ENCODE peak calls at places on chromosomes 3 and 15, in nine cellular contexts. V, D, K, T, Z, M, C, Y and R are unnamed samples.

GRCh38 chr15:31609243-31609642 is 282.6 kb downstream of the KLF13 start:
- DNase-seq in V (peak), D (no peak), K (no peak), T (no peak), Z (no peak), M (no peak), C (no peak), Y (no peak), R (no peak)

GRCh38 chr3:149547413-149547812 is 72.9 kb downstream of the TM4SF4 start:
- DNase-seq in V (no peak), D (peak), K (no peak), T (no peak), Z (no peak), M (no peak), C (no peak), Y (no peak), R (no peak)

GRCh38 chr3:168914662-168915061 is 748.9 kb downstream of the MECOM start:
- DNase-seq in V (no peak), D (no peak), K (no peak), T (peak), Z (no peak), M (no peak), C (no peak), Y (no peak), R (no peak)

GRCh38 chr15:95134306-95135100 is 903.1 kb downstream of the MCTP2 start:
- DNase-seq in V (no peak), D (no peak), K (no peak), T (no peak), Z (no peak), M (no peak), C (no peak), Y (no peak), R (no peak)

GRCh38 chr15:25053000-25053815 is 98.4 kb downstream of the SNRPN start:
- DNase-seq in V (no peak), D (no peak), K (no peak), T (no peak), Z (no peak), M (no peak), C (no peak), Y (no peak), R (no peak)

GRCh38 chr3:44803298-44803697 is 41.7 kb downstream of the KIF15 start:
- DNase-seq in V (no peak), D (no peak), K (no peak), T (no peak), Z (no peak), M (no peak), C (no peak), Y (no peak), R (no peak)

GRCh38 chr3:108485146-108485545 is 25.2 kb downstream of the MYH15 start:
- DNase-seq in V (no peak), D (no peak), K (no peak), T (no peak), Z (no peak), M (no peak), C (no peak), Y (no peak), R (no peak)

GRCh38 chr3:73432021-73432722 is 192.6 kb downstream of the PDZRN3 start:
- DNase-seq in V (peak), D (no peak), K (no peak), T (peak), Z (peak), M (peak), C (peak), Y (peak), R (no peak)

GRCh38 chr3:197837282-197837681 is 46.2 kb downstream of the LRCH3 start:
- DNase-seq in V (no peak), D (no peak), K (no peak), T (no peak), Z (no peak), M (no peak), C (no peak), Y (no peak), R (no peak)

GRCh38 chr15:77605582-77605981 is 27.1 kb downstream of the LINGO1 start:
- DNase-seq in V (no peak), D (no peak), K (no peak), T (no peak), Z (no peak), M (no peak), C (no peak), Y (no peak), R (no peak)

GRCh38 chr15:74377831-74378766 is 10.7 kb upstream of the CYP11A1 start:
- DNase-seq in V (no peak), D (no peak), K (no peak), T (no peak), Z (no peak), M (no peak), C (no peak), Y (no peak), R (no peak)

GRCh38 chr15:38671675-38672141 is 107.1 kb upstream of the RASGRP1 start:
- DNase-seq in V (no peak), D (no peak), K (no peak), T (no peak), Z (peak), M (peak), C (no peak), Y (no peak), R (peak)

GRCh38 chr3:99674086-99674789 is 35.8 kb downstream of the COL8A1 start:
- DNase-seq in V (peak), D (no peak), K (no peak), T (no peak), Z (no peak), M (no peak), C (no peak), Y (no peak), R (no peak)

GRCh38 chr3:130480736-130481135 is 36.2 kb upstream of the COL6A6 start:
- DNase-seq in V (peak), D (peak), K (no peak), T (peak), Z (no peak), M (no peak), C (peak), Y (peak), R (no peak)

GRCh38 chr15:65816441-65816840 is 24.3 kb upstream of the DENND4A start:
- DNase-seq in V (no peak), D (no peak), K (no peak), T (no peak), Z (no peak), M (no peak), C (no peak), Y (no peak), R (no peak)

GRCh38 chr3:76871655-76872054 is 168.2 kb upstream of the ROBO2 start:
- DNase-seq in V (no peak), D (no peak), K (no peak), T (no peak), Z (no peak), M (no peak), C (no peak), Y (no peak), R (no peak)

GRCh38 chr3:30471076-30471475 is 135.3 kb upstream of the TGFBR2 start:
- DNase-seq in V (no peak), D (no peak), K (no peak), T (no peak), Z (no peak), M (no peak), C (no peak), Y (no peak), R (no peak)

GRCh38 chr3:114214542-114215341 is 22.6 kb downstream of the ZNF80 start:
- DNase-seq in V (no peak), D (no peak), K (no peak), T (no peak), Z (peak), M (peak), C (no peak), Y (no peak), R (peak)
- H3K27ac ChIP-seq in V (peak), D (no peak), K (no peak), T (no peak), Z (peak), M (peak), C (no peak), Y (no peak), R (peak)

GRCh38 chr15:86018679-86019078 is 61.0 kb upstream of the AGBL1 start:
- DNase-seq in V (no peak), D (no peak), K (no peak), T (no peak), Z (no peak), M (no peak), C (no peak), Y (no peak), R (no peak)
- H3K27ac ChIP-seq in V (no peak), D (no peak), K (no peak), T (no peak), Z (no peak), M (no peak), C (no peak), Y (no peak), R (no peak)

DNA sequence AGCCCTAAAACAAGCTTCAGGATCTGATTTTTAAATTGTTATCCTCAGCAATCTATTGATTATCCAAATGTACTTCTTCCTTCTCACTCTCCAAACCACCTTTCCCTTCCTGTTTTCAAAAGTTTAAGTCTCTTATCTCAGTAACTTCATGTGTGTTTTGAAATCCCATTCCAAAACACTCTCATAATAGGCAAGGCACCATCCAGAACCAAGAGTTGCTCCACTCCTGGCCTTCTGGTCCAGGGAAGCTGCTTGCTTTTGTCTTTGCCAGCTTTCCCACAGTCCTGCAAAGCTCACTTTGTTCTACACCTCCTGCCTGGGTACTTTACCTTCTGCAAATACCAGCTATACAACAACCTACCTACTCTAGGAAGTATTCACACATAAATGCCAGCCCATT is 63.5 kb downstream of the MLH1 start:
- DNase-seq in V (no peak), D (no peak), K (no peak), T (no peak), Z (no peak), M (no peak), C (no peak), Y (no peak), R (no peak)
- H3K27ac ChIP-seq in V (no peak), D (no peak), K (peak), T (no peak), Z (no peak), M (no peak), C (no peak), Y (no peak), R (no peak)

GRCh38 chr15:57835119-57835518 is 128.6 kb downstream of the POLR2M start:
- DNase-seq in V (no peak), D (no peak), K (no peak), T (no peak), Z (no peak), M (no peak), C (no peak), Y (no peak), R (no peak)

GRCh38 chr15:57827021-57827420 is 120.5 kb downstream of the POLR2M start:
- DNase-seq in V (no peak), D (no peak), K (no peak), T (no peak), Z (no peak), M (no peak), C (no peak), Y (no peak), R (no peak)

DNA sequence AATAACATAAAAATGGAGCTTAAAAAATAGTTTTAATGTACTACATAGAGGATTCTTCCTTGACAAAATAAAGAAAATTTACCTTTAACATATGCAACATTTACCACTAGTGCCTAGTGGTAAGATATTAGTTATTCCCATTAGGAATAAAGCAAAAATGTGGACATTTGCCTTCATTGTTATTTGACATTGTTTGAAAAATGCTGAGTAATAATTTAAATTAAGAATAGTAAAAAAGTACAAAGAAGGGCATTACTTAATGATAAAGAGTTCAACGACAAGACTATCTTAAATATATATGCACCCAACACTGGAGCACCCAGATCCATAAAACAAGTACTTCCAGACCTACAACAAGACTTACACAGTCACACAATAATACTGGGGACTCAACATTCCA is 125.7 kb downstream of the POLR2M start:
- DNase-seq in V (no peak), D (no peak), K (no peak), T (no peak), Z (no peak), M (no peak), C (no peak), Y (no peak), R (no peak)
- H3K27ac ChIP-seq in V (no peak), D (no peak), K (no peak), T (no peak), Z (no peak), M (no peak), C (no peak), Y (no peak), R (no peak)

GRCh38 chr3:195105389-195105788 is 165.6 kb downstream of the XXYLT1 start:
- DNase-seq in V (no peak), D (no peak), K (no peak), T (no peak), Z (no peak), M (no peak), C (no peak), Y (peak), R (peak)

GRCh38 chr3:195106418-195106906 is 164.5 kb downstream of the XXYLT1 start:
- DNase-seq in V (peak), D (peak), K (peak), T (peak), Z (peak), M (peak), C (peak), Y (peak), R (peak)

GRCh38 chr3:195104340-195104739 is 166.6 kb downstream of the XXYLT1 start:
- DNase-seq in V (no peak), D (no peak), K (no peak), T (no peak), Z (no peak), M (no peak), C (no peak), Y (no peak), R (peak)

GRCh38 chr3:195107593-195107992 is 163.4 kb downstream of the XXYLT1 start:
- DNase-seq in V (no peak), D (no peak), K (no peak), T (no peak), Z (no peak), M (no peak), C (no peak), Y (no peak), R (no peak)

DNA sequence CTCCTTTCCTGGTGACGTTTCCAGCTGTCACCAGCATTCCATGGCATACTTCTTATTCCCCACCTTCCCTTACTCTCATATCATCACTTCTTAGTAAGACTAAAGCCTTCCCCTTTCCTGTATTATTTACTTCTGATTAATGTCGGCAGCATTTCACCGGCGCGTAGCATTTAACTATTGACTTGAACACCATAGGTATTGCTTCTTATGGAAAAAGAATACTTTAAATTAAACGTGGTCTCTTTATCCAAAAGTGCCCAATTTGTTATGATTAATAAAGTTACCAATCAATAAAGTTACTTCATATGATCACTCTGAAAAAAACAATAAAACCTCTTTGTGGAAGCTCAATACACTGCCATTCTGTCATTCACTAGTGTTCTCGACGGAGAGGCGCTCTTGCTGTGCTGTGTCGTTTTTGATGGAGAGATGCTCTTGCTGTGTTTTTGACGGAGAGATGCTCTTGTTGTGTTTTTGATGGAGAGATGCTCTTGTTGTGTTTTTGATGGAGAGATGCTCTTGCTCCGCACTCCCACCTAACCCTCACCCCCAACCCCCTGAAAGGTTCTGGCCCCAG is 165.0 kb downstream of the XXYLT1 start:
- DNase-seq in V (no peak), D (no peak), K (no peak), T (no peak), Z (no peak), M (no peak), C (no peak), Y (no peak), R (no peak)
- H3K27ac ChIP-seq in V (no peak), D (no peak), K (no peak), T (peak), Z (no peak), M (no peak), C (no peak), Y (peak), R (no peak)

DNA sequence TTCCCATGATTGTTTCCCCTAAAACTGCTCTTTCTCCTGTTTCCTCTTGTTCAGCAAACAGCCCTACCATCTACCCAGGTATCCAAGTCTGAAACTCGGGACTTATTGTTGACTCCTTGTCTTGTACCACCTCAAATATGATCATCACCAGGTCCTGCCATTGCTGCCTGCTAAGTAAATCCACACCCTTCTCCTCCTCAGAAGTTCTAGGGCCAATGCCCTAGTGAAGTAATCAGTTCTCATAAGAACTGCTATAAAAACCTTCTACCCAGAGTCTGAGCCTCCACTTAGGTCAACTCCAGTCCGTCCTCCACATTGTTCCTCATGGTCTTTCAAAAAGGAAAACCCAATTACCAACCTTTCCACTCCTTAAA is 77.0 kb upstream of the IL12A start:
- DNase-seq in V (no peak), D (no peak), K (no peak), T (no peak), Z (no peak), M (no peak), C (no peak), Y (no peak), R (no peak)
- H3K27ac ChIP-seq in V (no peak), D (peak), K (no peak), T (no peak), Z (no peak), M (no peak), C (no peak), Y (no peak), R (no peak)

DNA sequence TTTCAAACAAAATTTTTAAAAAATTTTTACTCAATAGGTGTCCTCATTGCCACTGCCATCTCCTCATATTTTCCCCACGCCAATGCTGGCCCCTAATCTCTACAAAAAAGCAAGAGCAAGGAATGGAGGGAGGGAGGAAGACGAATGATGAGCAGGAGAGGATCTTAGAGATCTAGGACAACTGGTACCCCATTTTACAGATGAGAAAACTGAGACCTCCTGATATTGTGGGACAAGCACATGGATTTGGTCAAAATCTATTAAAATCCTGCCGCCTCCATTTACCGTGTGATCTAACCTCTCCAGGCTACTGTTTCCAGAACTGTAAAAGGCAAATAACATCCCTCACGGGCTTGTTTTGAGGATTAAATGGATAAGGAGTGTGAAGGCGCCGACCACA is 4.6 kb downstream of the HEG1 start:
- DNase-seq in V (no peak), D (no peak), K (no peak), T (no peak), Z (no peak), M (no peak), C (no peak), Y (no peak), R (no peak)
- H3K27ac ChIP-seq in V (peak), D (peak), K (peak), T (peak), Z (no peak), M (peak), C (no peak), Y (peak), R (peak)

DNA sequence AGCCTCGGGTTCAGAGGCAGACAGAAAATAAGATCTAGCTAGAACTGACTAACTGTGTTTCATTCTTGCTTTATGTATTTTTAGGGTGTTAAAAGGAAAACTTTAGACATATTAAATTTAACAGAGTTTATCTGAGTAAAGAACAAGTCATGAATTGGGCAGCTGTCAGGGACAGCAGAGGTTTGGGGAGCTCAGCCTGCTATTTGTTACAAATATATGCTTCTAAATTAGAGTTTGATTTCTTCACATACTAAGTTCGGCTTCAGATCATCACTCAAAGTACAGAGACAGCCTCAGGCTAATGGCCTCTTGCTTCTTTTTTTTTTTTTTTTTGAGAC is 21.9 kb downstream of the EFCC1 start:
- DNase-seq in V (no peak), D (no peak), K (no peak), T (no peak), Z (no peak), M (no peak), C (no peak), Y (no peak), R (no peak)
- H3K27ac ChIP-seq in V (no peak), D (peak), K (no peak), T (no peak), Z (no peak), M (no peak), C (no peak), Y (no peak), R (no peak)